ENCODE peak calls at places on chromosomes 1 and 21, in five cellular contexts. X, B, P, H and I are unnamed samples.

GRCh38 chr21:28336299-28336698 is 656.4 kb downstream of the LTN1 start:
- DNase-seq in X (peak; percentile 87), B (peak; percentile 76), P (peak; percentile 78), H (peak; percentile 48), I (no peak)

GRCh38 chr1:215567491-215568286 is 585 bp downstream of the KCTD3 start:
- DNase-seq in X (peak; percentile 81), B (peak; percentile 77), P (peak; percentile 64), H (peak; percentile 52), I (peak; percentile 58)

GRCh38 chr1:68178821-68179490 is 53.4 kb downstream of the WLS start:
- DNase-seq in X (peak; percentile 47), B (peak; percentile 72), P (no peak), H (peak; percentile 81), I (peak; percentile 46)

GRCh38 chr1:109793089-109793485 is 29.4 kb upstream of the EPS8L3 start:
- DNase-seq in X (no peak), B (no peak), P (no peak), H (no peak), I (no peak)

GRCh38 chr1:3464649-3465025 is 10.2 kb downstream of the ARHGEF16 start:
- DNase-seq in X (no peak), B (no peak), P (no peak), H (no peak), I (no peak)

GRCh38 chr21:29549614-29550013 is 250.9 kb downstream of the BACH1 start:
- DNase-seq in X (no peak), B (no peak), P (no peak), H (no peak), I (no peak)

GRCh38 chr1:117555806-117556205 is 50.0 kb upstream of the TENT5C start:
- DNase-seq in X (no peak), B (no peak), P (no peak), H (no peak), I (no peak)

GRCh38 chr1:39933956-39934941 is 20.7 kb upstream of the MFSD2A start:
- DNase-seq in X (peak; percentile 99), B (peak; percentile 32), P (peak; percentile 94), H (no peak), I (peak; percentile 17)

GRCh38 chr1:33974147-33974546 is 110.3 kb downstream of the HMGB4 start:
- DNase-seq in X (no peak), B (no peak), P (peak; percentile 38), H (no peak), I (no peak)

GRCh38 chr1:181603735-181604410 is 120.6 kb downstream of the CACNA1E start:
- DNase-seq in X (no peak), B (no peak), P (no peak), H (no peak), I (no peak)

GRCh38 chr1:181608951-181609350 is 125.6 kb downstream of the CACNA1E start:
- DNase-seq in X (no peak), B (no peak), P (no peak), H (no peak), I (no peak)

GRCh38 chr1:181608386-181608785 is 125.1 kb downstream of the CACNA1E start:
- DNase-seq in X (no peak), B (no peak), P (no peak), H (no peak), I (no peak)

GRCh38 chr1:181604482-181604881 is 121.2 kb downstream of the CACNA1E start:
- DNase-seq in X (no peak), B (no peak), P (no peak), H (no peak), I (no peak)

DNA sequence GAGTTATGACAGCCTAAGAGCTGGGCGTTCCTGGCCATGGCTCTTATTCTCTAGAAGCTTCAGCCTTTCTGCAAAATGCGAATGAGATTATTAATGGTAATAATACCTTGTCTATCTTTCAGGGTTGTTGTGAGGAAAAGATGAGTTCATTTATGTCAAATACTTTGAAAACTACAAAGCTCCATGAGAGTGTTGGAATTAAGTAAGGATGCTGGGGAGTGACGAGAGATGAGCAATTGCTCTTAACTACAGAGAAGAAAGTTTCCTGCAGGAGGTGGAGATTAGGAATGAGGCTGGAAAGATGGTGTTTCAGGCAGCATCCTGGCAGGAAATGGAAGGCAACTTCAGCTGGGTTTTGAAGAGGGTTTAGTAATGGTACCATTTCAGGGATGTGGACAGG is 124.2 kb downstream of the CACNA1E start:
- DNase-seq in X (no peak), B (no peak), P (no peak), H (no peak), I (no peak)
- H3K9me2 ChIP-seq in X (no peaks in the 10 kb centered on the region), B (no peaks in the 10 kb centered on the region), P (no peaks in the 10 kb centered on the region), H (no peaks in the 10 kb centered on the region), I (no peaks in the 10 kb centered on the region)

GRCh38 chr1:156386949-156387898 is 18.2 kb downstream of the RHBG start:
- DNase-seq in X (no peak), B (no peak), P (no peak), H (no peak), I (no peak)
- TF ChIP-seq EZH2 in X (no peak), B (no peak), P (no peak), H (no peak), I (no peak)

GRCh38 chr1:200345516-200345915 is 64.3 kb downstream of the ZNF281 start:
- DNase-seq in X (no peak), B (no peak), P (no peak), H (no peak), I (no peak)
- H3K36me3 ChIP-seq in X (no peaks in the 10 kb centered on the region), B (no peaks in the 10 kb centered on the region), P (no peaks in the 10 kb centered on the region), H (no peaks in the 10 kb centered on the region), I (no peaks in the 10 kb centered on the region)

GRCh38 chr1:218957971-218958370 is 215.7 kb upstream of the LYPLAL1 start:
- DNase-seq in X (no peak), B (peak; percentile 35), P (no peak), H (no peak), I (no peak)

GRCh38 chr1:218948446-218948845 is 225.2 kb upstream of the LYPLAL1 start:
- DNase-seq in X (no peak), B (no peak), P (no peak), H (no peak), I (no peak)

GRCh38 chr1:218953448-218953847 is 220.2 kb upstream of the LYPLAL1 start:
- DNase-seq in X (no peak), B (no peak), P (no peak), H (no peak), I (no peak)
- H3K9me2 ChIP-seq in X (no peaks in the 10 kb centered on the region), B (no peaks in the 10 kb centered on the region), P (no peaks in the 10 kb centered on the region), H (no peaks in the 10 kb centered on the region), I (no peaks in the 10 kb centered on the region)

GRCh38 chr1:53584446-53585102 is 125.4 kb downstream of the DMRTB1 start:
- DNase-seq in X (no peak), B (no peak), P (no peak), H (no peak), I (no peak)

GRCh38 chr1:53585565-53585964 is 126.4 kb downstream of the DMRTB1 start:
- DNase-seq in X (no peak), B (no peak), P (no peak), H (no peak), I (no peak)

GRCh38 chr1:53583903-53584210 is 124.7 kb downstream of the DMRTB1 start:
- DNase-seq in X (no peak), B (no peak), P (no peak), H (no peak), I (no peak)

GRCh38 chr1:53586765-53587164 is 127.6 kb downstream of the DMRTB1 start:
- DNase-seq in X (no peak), B (no peak), P (no peak), H (no peak), I (no peak)

DNA sequence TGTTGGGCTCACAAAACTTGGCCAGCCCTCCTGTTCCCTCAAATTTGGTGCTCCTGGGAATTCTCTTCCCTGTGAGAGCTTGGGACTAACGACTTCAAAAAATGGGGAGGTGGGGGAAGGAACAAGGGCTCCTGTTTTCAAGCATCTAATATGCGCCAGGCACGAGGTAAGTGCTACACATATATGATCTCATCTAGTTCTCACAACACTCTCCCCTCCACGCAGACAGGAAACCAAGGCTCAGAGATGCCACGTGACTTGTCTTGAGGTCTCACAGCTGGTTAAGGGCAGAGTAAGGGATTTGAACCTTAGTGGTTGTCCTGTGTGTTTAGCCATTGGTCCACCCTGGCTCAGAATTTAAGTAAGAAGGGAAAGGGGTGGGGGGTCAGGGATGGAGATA is 125.9 kb downstream of the DMRTB1 start:
- DNase-seq in X (no peak), B (no peak), P (peak; percentile 39), H (peak; percentile 91), I (no peak)
- TF ChIP-seq EZH2 in X (no peak), B (no peak), P (no peak), H (no peak), I (no peak)

GRCh38 chr1:182611787-182612186 is 7.6 kb upstream of the RGS16 start:
- DNase-seq in X (no peak), B (no peak), P (no peak), H (no peak), I (no peak)
- H3K36me3 ChIP-seq in X (no peaks in the 10 kb centered on the region), B (no peaks in the 10 kb centered on the region), P (no peaks in the 10 kb centered on the region), H (no peaks in the 10 kb centered on the region), I (no peaks in the 10 kb centered on the region)